ENCODE peak calls at places on chromosomes 3 and 15, in nine cellular contexts. Q, M, Z, D, I, O, G, C and U are unnamed samples.

GRCh38 chr3:186386883-186387560 is 25.0 kb upstream of the DGKG start:
- DNase-seq in O (no peak), Q (no peak), C (no peak), M (no peak), Z (no peak), D (no peak), G (no peak), I (no peak), U (no peak)

GRCh38 chr3:43178891-43179366 is 73.0 kb upstream of the POMGNT2 start:
- DNase-seq in Q (no peak), G (no peak), I (peak), M (no peak), O (no peak), C (peak), Z (no peak), D (peak), U (peak)

GRCh38 chr3:191123231-191123630 is 75.8 kb upstream of the OSTN start:
- DNase-seq in M (no peak), D (no peak), G (no peak), I (peak), O (no peak), C (no peak), Z (no peak), Q (no peak), U (no peak)

GRCh38 chr3:116037954-116038911 is 407.1 kb downstream of the LSAMP start:
- DNase-seq in C (no peak), G (no peak), I (peak), O (no peak), Z (no peak), Q (peak), M (no peak), D (no peak), U (no peak)

GRCh38 chr15:71424765-71425164 is 309.5 kb downstream of the THSD4 start:
- DNase-seq in G (no peak), O (no peak), I (no peak), Z (no peak), C (no peak), D (no peak), Q (no peak), M (no peak), U (peak)

GRCh38 chr3:129052675-129053074 is 7.9 kb upstream of the GP9 start:
- DNase-seq in G (no peak), C (peak), Z (no peak), Q (no peak), M (no peak), O (peak), I (no peak), D (no peak), U (no peak)

GRCh38 chr15:64775551-64776401 is at the start of gene RBPMS2:
- DNase-seq in G (peak), C (peak), M (peak), Z (no peak), Q (peak), O (peak), D (peak), I (no peak), U (peak)

GRCh38 chr3:173913397-173913796 is 515.9 kb downstream of the NLGN1 start:
- DNase-seq in I (peak), M (no peak), Z (peak), G (no peak), C (peak), O (no peak), D (no peak), Q (no peak), U (peak)

GRCh38 chr3:58603606-58604005 is 26.4 kb upstream of the FAM107A start:
- DNase-seq in Z (no peak), O (no peak), M (no peak), C (no peak), G (no peak), D (no peak), I (no peak), Q (no peak), U (no peak)

GRCh38 chr3:136659253-136659652 is 92.9 kb downstream of the STAG1 start:
- DNase-seq in M (no peak), I (peak), O (no peak), G (no peak), C (peak), Z (peak), D (no peak), Q (no peak), U (peak)

GRCh38 chr3:109351231-109351630 is 13.9 kb upstream of the DPPA4 start:
- DNase-seq in G (no peak), D (no peak), I (no peak), M (no peak), Q (no peak), C (no peak), Z (no peak), O (no peak), U (no peak)

GRCh38 chr3:3447671-3448070 is 268.2 kb upstream of the CRBN start:
- DNase-seq in O (no peak), G (no peak), I (no peak), Q (no peak), Z (no peak), M (no peak), C (no peak), D (no peak), U (no peak)

GRCh38 chr15:89743594-89743993 is 7.5 kb downstream of the MESP1 start:
- DNase-seq in I (no peak), M (no peak), D (no peak), G (no peak), C (no peak), Q (no peak), Z (no peak), O (no peak), U (no peak)

GRCh38 chr15:78315686-78316085 is 16.3 kb upstream of the SKIC8 start:
- DNase-seq in M (no peak), G (no peak), O (no peak), Z (no peak), D (peak), I (no peak), C (peak), Q (no peak), U (no peak)

GRCh38 chr3:21752749-21753347 is 1.8 kb upstream of the ZNF385D start:
- DNase-seq in M (no peak), G (no peak), C (peak), O (no peak), I (peak), Z (peak), D (peak), Q (no peak), U (peak)

GRCh38 chr3:186298876-186299275 is 63.2 kb downstream of the DGKG start:
- DNase-seq in C (no peak), G (no peak), Q (no peak), I (no peak), O (no peak), Z (no peak), D (no peak), M (no peak), U (no peak)

GRCh38 chr3:182629521-182629920 is 163.8 kb upstream of the ATP11B start:
- DNase-seq in M (no peak), O (no peak), C (no peak), Z (no peak), G (no peak), I (no peak), D (no peak), Q (no peak), U (no peak)

GRCh38 chr15:96851613-96852012 is 521.1 kb downstream of the NR2F2 start:
- DNase-seq in Z (peak), D (peak), G (no peak), I (peak), O (no peak), M (no peak), Q (no peak), C (peak), U (peak)

GRCh38 chr3:38644016-38644661 is 5.3 kb downstream of the SCN5A start:
- DNase-seq in G (no peak), C (no peak), Z (no peak), M (peak), O (peak), D (no peak), I (no peak), Q (no peak), U (no peak)

DNA sequence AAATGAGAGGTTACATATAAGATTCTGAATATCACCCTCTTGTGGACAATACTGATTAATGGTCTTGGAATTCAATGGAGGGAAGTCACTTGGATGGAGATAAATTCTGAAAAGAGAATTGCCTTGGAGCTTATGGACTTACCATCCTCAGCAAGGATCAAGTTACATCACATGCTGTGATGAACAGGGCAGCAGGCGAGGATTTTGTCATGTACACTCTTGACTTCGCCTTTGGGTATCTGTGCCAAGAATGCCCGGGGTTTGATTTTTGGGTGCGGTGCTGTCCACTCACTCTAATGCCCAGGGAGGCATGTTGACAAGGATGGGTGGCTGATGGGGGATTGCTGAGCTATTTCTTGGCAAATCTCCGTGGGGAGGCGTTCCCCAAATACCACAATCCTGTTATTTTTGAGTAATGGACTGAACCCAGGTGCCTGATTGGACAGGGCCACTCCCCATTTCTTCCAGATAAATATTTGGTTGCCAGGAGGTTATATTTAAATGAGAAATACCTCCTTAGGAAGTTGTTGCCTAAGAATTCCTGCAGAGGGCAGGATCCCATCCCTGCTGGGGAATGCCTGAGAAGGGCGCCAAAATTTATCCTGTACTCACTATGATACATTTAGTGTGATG is 96.3 kb downstream of the TPRG1 start:
- DNase-seq in Z (peak), D (peak), I (peak), Q (no peak), O (no peak), C (peak), M (no peak), G (no peak), U (peak)
- TF ChIP-seq CTCF in Z (peak), D (peak), I (peak), Q (no peak), O (no peak), C (peak), M (peak), G (no peak), U (peak)

DNA sequence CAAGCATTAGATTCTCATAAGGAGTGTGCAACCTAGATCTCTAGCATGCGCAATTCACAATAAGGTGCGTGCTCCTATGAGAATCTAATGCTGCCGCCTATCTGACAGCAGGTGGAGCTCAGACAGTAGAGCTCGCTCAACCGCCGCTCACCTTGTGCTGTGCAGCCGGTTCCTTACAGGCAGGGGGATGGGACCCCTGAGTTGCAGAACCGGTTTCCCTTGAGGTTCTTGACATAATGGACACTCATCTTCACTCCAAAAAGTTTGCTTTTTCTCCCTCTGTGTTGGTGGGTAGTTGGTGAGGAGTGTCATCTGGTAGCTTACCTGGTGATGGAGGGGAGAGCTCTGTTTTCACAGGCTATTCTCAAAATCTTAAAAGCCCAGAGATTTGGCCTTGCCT is 324.0 kb upstream of the TBL1XR1 start:
- DNase-seq in Z (no peak), M (peak), O (no peak), C (no peak), D (peak), G (no peak), I (no peak), Q (no peak), U (no peak)
- TF ChIP-seq CTCF in Z (no peak), M (peak), O (no peak), C (no peak), D (peak), G (no peak), I (no peak), Q (no peak), U (no peak)

DNA sequence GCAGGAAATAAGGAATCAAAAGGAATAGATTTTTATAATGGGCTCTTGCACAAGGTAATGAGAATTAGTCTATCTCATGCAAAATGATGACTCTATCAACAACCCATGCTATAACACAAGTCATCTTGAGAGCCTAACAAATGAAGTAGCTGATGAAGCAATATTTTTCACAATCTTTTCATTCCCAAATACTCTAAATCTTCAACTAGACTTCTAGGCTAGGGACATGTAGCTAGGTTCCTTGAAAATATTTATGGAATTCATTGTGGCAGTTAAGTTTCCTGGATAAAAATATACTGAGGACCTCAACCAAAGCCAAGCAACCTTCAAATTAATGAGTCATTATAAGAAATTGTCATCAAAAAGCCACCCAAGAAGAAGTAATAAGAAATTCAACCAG is 55.4 kb downstream of the DCBLD2 start:
- DNase-seq in O (no peak), I (peak), D (no peak), M (no peak), Q (no peak), Z (peak), C (peak), G (no peak), U (peak)
- TF ChIP-seq CTCF in O (no peak), I (no peak), D (no peak), M (no peak), Q (no peak), Z (no peak), C (no peak), G (no peak), U (no peak)

GRCh38 chr3:158683216-158683975 is 10.9 kb upstream of the LXN start:
- DNase-seq in D (no peak), O (no peak), Z (peak), Q (no peak), G (no peak), M (no peak), I (peak), C (peak), U (peak)
- TF ChIP-seq CTCF in D (no peak), O (no peak), Z (no peak), Q (no peak), G (no peak), M (no peak), I (no peak), C (no peak), U (no peak)

DNA sequence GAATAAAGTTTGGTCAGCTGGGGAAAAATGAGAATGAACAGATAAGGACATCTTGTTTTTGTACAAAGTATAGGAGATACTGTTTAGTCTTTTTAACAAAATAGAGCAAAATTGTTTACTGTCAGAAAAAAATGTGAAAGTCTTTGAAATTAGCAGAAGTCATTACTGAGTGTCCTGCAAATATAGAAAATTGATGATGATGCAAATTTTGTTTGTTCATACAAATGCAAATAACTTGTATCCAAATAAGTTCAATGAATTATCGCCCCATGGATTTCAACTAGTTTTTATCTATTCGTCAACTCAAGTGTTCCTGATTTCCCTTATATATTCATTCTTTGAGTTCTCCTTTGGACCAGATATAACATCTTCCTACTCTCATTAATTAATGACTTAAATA is 378.0 kb upstream of the SGO1 start:
- DNase-seq in D (no peak), O (no peak), I (no peak), C (no peak), Z (no peak), Q (no peak), G (no peak), M (no peak), U (no peak)
- TF ChIP-seq CTCF in D (no peak), O (no peak), I (no peak), C (no peak), Z (no peak), Q (no peak), G (no peak), M (no peak), U (no peak)

DNA sequence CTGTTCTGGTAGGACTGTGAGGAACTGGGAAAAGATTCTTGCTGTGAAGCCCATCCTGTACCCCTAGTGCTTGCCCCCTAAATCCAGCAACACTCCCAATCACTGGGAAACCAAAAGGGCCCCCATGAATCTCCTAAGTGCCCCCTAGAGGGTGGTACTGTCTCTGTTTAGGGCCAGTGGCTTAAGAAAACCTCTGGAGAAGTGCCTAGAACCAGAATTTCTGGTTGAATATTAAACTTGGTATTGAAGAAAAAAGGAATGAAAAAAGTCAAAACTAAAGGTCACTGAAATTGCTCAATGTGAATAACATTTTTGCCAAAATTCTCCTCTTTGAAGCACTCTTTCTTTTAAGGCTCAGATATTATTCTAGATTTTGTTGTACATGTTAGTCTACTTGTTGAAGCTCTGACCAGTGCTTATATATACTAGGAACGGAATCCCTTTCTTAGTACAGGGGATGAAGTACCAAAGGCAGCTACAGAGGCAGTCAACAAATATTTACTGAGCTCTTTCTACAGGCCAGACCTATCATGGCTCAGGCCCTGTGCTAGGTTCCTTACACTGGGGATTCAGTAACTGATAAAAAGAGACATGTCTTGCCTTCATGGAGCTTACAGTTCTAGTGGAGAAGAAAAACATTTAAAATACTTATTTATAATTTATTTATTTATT is 138.8 kb downstream of the MYLK start:
- DNase-seq in D (peak), O (no peak), I (peak), G (no peak), M (no peak), C (peak), Q (no peak), Z (no peak), U (peak)
- TF ChIP-seq CTCF in D (no peak), O (no peak), I (peak), G (no peak), M (peak), C (peak), Q (no peak), Z (no peak), U (peak)

DNA sequence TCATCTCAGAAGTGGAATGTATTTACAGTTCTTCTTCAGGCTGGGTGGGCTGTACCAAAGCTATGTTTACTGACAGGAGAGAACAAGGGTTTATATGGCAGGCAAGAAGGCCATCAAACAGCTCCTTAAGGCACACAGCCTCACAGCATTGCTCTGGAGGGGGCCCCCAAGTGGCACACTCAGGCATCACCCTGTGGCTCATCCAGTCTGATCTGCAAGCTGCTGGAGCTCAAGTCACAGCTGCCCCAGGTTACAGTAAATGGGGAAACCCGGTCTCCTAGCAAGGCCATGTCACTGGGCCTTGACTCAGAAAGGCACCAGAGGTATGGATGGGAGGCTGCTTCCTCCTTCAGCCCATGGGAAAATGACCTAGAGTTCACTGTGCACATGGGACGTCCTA is 67.4 kb downstream of the TFG start:
- DNase-seq in G (no peak), I (no peak), Q (no peak), Z (no peak), C (no peak), M (no peak), O (no peak), D (peak), U (peak)
- TF ChIP-seq CTCF in G (no peak), I (no peak), Q (no peak), Z (peak), C (no peak), M (no peak), O (no peak), D (no peak), U (no peak)

GRCh38 chr3:88957751-88958452 is 149.5 kb upstream of the EPHA3 start:
- DNase-seq in D (peak), G (no peak), I (peak), Q (no peak), Z (peak), C (peak), O (no peak), M (no peak), U (peak)

GRCh38 chr3:88963003-88963402 is 144.4 kb upstream of the EPHA3 start:
- DNase-seq in C (no peak), M (no peak), Q (no peak), D (no peak), G (no peak), I (no peak), Z (no peak), O (no peak), U (no peak)

GRCh38 chr3:88954853-88955252 is 152.6 kb upstream of the EPHA3 start:
- DNase-seq in D (no peak), G (no peak), O (no peak), Z (no peak), M (no peak), Q (no peak), I (no peak), C (no peak), U (no peak)

GRCh38 chr3:88960019-88960418 is 147.4 kb upstream of the EPHA3 start:
- DNase-seq in Q (no peak), M (no peak), I (no peak), C (no peak), Z (no peak), G (no peak), O (no peak), D (no peak), U (no peak)
- TF ChIP-seq CTCF in Q (no peak), M (no peak), I (no peak), C (no peak), Z (no peak), G (no peak), O (no peak), D (no peak), U (no peak)